ENCODE peak calls at places on chromosomes 13 and 19, in nine cellular contexts. K is upper lobe of right lung; B is neural progenitor cell; Q is CD8-positive, alpha-beta T cell; F is heart right ventricle; D is transverse colon; C is fibroblast of lung; W is CD8-positive, alpha-beta memory T cell; J is tibial artery. O is an unnamed sample.

GRCh38 chr19:51980116-51980736 is 6.4 kb downstream of the ZNF350 start:
- DNase-seq in D (no peak), W (no peak), F (no peak), B (no peak), C (no peak), J (no peak), K (no peak), Q (no peak), O (no peak)

GRCh38 chr19:9857920-9858746 is 23.0 kb downstream of the PIN1 start:
- DNase-seq in W (no peak), B (no peak), C (no peak), D (no peak), J (no peak), F (no peak), K (no peak), Q (no peak), O (no peak)

GRCh38 chr19:34256835-34257558 is 2.6 kb downstream of the GARRE1 start:
- DNase-seq in J (no peak), C (no peak), D (no peak), W (no peak), K (no peak), B (no peak), F (no peak), Q (no peak), O (no peak)

GRCh38 chr19:4971424-4971793 is 2.5 kb downstream of the KDM4B start:
- DNase-seq in Q (no peak), B (no peak), D (peak; percentile 65), W (no peak), C (no peak), K (no peak), F (no peak), J (peak; percentile 47), O (peak; percentile 71)

GRCh38 chr13:48266967-48267639 is 34.1 kb downstream of the ITM2B start:
- DNase-seq in D (no peak), C (no peak), W (no peak), F (no peak), Q (no peak), J (no peak), K (no peak), B (no peak), O (no peak)

GRCh38 chr13:79309690-79310089 is 96.4 kb downstream of the RBM26 start:
- DNase-seq in F (no peak), Q (no peak), J (no peak), W (no peak), B (no peak), D (no peak), K (no peak), C (no peak), O (no peak)

GRCh38 chr13:111270126-111270525 is 50.3 kb upstream of the TEX29 start:
- DNase-seq in Q (no peak), K (no peak), C (peak; percentile 28), B (no peak), F (no peak), J (no peak), D (no peak), W (no peak), O (no peak)

GRCh38 chr13:95564948-95565347 is 12.4 kb downstream of the CLDN10 start:
- DNase-seq in J (no peak), F (no peak), C (peak; percentile 57), Q (no peak), B (no peak), W (no peak), K (no peak), D (no peak), O (no peak)

GRCh38 chr19:36136975-36137686 is 2.7 kb upstream of the CAPNS1 start:
- DNase-seq in F (peak; percentile 63), W (no peak), J (peak; percentile 47), B (no peak), K (peak; percentile 80), Q (no peak), D (peak; percentile 80), C (peak; percentile 63), O (peak; percentile 75)

GRCh38 chr13:23979361-23980159 is 82.3 kb upstream of the C1QTNF9B start:
- DNase-seq in C (peak; percentile 85), J (peak; percentile 65), W (peak; percentile 24), K (peak; percentile 82), B (peak; percentile 81), D (peak; percentile 67), F (peak; percentile 86), Q (peak; percentile 22), O (peak; percentile 77)

GRCh38 chr19:55454787-55455243 is 6.6 kb downstream of the ISOC2 start:
- DNase-seq in D (no peak), W (no peak), C (peak; percentile 25), F (no peak), Q (peak; percentile 49), J (no peak), B (peak; percentile 71), K (no peak), O (no peak)

GRCh38 chr13:40608308-40608707 is 58.1 kb downstream of the FOXO1 start:
- DNase-seq in J (no peak), Q (no peak), D (no peak), K (no peak), F (no peak), C (no peak), W (no peak), B (no peak), O (no peak)

GRCh38 chr13:71979616-71980015 is 112.6 kb upstream of the DACH1 start:
- DNase-seq in B (peak; percentile 30), F (no peak), Q (no peak), W (no peak), D (no peak), K (no peak), C (peak; percentile 16), J (no peak), O (no peak)

GRCh38 chr13:113726961-113727411 is 32.0 kb upstream of the TMEM255B start:
- DNase-seq in W (no peak), C (peak; percentile 35), K (peak; percentile 62), D (no peak), B (no peak), J (no peak), F (no peak), Q (no peak), O (no peak)

DNA sequence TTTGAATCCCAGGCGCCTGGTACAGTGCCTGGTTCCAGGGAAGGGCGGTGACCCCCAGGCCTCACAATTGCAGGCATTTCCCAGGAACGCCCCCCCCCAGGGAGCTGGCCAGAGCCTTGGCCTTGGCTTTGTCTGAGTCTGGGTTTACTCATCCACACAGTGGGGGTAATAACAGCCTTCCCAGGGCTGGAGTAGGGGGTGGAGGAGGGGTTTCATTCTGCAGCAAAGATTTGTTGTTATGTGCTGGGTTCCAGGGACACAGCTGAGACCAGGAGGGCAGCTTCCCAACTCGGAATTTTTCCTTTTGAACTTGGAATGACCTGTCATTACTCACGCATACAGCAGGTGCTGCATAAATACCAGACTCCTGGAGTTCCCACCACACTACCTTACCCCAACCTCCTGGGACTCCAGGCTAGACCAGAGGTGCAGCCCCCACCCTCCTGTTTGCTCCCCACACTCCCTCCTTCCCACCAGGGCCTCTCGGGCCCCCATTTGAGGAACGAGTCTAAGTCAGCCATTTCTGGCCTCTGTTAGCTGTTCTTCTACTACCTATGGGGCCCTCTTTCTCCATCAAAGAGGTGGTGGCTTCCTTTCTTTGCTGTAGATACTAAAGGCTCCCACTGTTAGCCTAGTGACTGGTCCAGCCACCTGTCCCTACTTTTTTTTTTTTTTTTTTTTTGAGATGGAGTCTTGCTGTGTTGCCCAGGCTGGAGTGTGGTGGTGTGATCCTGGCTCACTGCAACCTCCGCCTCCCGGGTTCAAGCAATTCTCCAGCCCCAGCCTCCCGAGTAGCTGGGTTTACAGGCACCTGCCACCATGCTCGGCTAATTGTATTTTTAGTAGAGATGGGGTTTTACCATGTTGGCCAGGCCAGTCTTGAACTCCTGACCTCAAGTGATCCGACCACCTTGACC is 1.6 kb upstream of the ADAMTS10 start:
- DNase-seq in B (no peak), C (peak; percentile 39), J (peak; percentile 85), K (no peak), W (no peak), Q (peak; percentile 40), D (peak; percentile 35), F (peak; percentile 58), O (no peak)
- H3K4me1 ChIP-seq in B (peaks cover 14% of the 10 kb centered on the region), C (peaks cover 7% of the 10 kb centered on the region), J (peaks cover 49% of the 10 kb centered on the region), K (peaks cover 7% of the 10 kb centered on the region), W (peaks cover 45% of the 10 kb centered on the region), Q (peaks cover 44% of the 10 kb centered on the region), D (peaks cover 19% of the 10 kb centered on the region), F (no peaks in the 10 kb centered on the region), O (peaks cover 18% of the 10 kb centered on the region)

DNA sequence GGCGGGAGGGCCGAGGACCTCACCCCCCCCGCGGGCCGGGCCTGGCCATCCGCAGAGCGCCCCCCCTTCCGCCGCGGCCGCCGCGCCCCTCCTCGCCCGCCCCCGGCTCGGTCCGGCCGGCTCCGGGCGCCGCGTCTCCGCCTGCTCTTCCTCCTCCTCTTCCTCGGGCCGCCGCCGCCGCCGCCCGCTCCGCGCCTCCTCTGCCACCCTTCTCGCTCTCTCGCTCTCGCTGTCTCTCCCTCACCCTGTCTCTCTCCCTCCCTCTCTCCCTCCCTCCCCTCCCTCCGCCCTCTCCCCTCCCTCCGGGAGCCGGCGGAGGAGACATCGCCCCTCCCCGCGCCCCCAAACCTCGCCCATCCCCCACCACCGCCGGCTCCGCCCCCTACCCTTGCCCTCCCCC is at the start of gene SHANK1:
- DNase-seq in F (no peak), W (no peak), D (no peak), C (peak; percentile 21), Q (no peak), J (no peak), K (no peak), B (peak; percentile 64), O (no peak)
- H3K4me1 ChIP-seq in F (peaks cover 11% of the 10 kb centered on the region), W (no peaks in the 10 kb centered on the region), D (peaks cover 24% of the 10 kb centered on the region), C (peaks cover 18% of the 10 kb centered on the region), Q (peaks cover 31% of the 10 kb centered on the region), J (peaks cover 26% of the 10 kb centered on the region), K (no peaks in the 10 kb centered on the region), B (peaks cover 7% of the 10 kb centered on the region), O (no peaks in the 10 kb centered on the region)

DNA sequence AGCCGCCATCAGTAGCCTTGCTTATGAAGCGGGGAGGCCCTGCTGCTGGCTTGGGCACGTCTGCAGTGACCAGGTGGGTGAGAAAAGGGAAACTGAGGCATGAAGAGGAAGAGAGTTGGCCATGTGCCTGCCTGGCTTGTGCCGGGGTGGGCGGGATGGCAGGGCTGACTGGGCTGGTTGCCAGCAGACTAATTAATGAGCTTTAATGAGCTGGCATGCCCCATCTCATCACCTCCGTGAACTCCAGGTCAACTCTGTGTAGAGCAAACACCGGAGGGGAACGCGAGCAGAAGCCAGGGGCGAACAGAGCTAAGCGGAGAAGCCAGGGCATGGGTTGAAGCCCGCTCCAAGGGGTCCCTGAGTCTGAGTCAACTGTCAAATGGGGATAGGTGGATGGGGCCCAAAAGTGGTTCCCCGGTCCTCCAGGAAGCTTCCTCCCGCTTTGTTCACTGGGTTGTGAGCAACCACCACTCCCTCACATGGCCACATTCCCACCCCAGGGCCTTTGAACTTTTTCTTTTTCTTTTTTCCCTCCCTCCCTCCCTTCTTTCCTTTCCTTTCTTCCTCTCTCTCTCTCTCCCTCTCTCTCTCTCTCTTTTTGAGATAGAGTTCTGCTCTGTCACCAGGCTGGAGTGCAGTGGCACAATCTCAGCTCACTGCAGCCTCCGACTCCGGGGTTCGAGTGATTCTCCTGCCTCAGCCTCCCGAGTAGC is 8.7 kb downstream of the NR2F6 start:
- DNase-seq in W (no peak), C (no peak), F (no peak), K (no peak), B (no peak), J (no peak), Q (no peak), D (no peak), O (no peak)
- H3K4me1 ChIP-seq in W (peaks cover 15% of the 10 kb centered on the region), C (peaks cover 9% of the 10 kb centered on the region), F (peaks cover 22% of the 10 kb centered on the region), K (peaks cover 22% of the 10 kb centered on the region), B (peaks cover 17% of the 10 kb centered on the region), J (peaks cover 30% of the 10 kb centered on the region), Q (peaks cover 13% of the 10 kb centered on the region), D (peaks cover 51% of the 10 kb centered on the region), O (peaks cover 10% of the 10 kb centered on the region)

DNA sequence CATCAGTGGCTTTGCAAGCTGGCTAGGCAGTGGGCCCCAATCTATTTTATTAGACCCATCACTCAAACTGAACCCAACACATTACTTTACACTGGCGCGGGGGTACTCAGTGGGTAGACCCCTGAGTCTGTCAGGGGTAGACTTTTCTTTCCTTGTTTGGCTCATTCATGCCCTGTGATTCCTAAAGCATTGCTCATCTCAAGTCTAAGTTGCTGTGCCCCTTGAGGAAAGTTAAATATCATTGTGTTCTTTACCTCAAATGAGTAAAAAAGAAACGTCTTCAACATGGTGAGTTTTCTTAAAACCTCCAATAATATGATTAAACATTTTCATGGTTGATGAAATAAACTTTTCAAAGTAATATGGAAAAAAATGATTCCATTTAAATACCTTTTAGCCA is 254.8 kb downstream of the DLEU7 start:
- DNase-seq in J (no peak), W (no peak), K (no peak), B (no peak), C (no peak), F (no peak), Q (no peak), D (no peak), O (no peak)
- H3K4me1 ChIP-seq in J (no peaks in the 10 kb centered on the region), W (peaks cover 9% of the 10 kb centered on the region), K (no peaks in the 10 kb centered on the region), B (peaks cover 28% of the 10 kb centered on the region), C (peaks cover 11% of the 10 kb centered on the region), F (peaks cover 14% of the 10 kb centered on the region), Q (peaks cover 8% of the 10 kb centered on the region), D (no peaks in the 10 kb centered on the region), O (no peaks in the 10 kb centered on the region)

O was measured in Peyer's patch.